ENCODE peak calls at places on chromosomes 13 and 19, in four cellular contexts. K is GM12878, N is HL-60, B is K562. L is an unnamed sample.

GRCh38 chr19:56476671-56477428 is at the start of gene ZNF667:
- DNase-seq in K (no peak), B (no peak), N (peak; percentile 74), L (no peak)

GRCh38 chr19:17762505-17763229 is 11.4 kb downstream of the FCHO1 start:
- DNase-seq in K (no peak), B (peak; percentile 90), N (peak; percentile 63), L (no peak)

GRCh38 chr19:41278478-41278877 is 14.3 kb downstream of the HNRNPUL1 start:
- DNase-seq in B (no peak), K (no peak), N (no peak), L (no peak)

GRCh38 chr13:74979703-74980102 is 502.3 kb downstream of the TBC1D4 start:
- DNase-seq in N (no peak), K (no peak), B (no peak), L (no peak)

GRCh38 chr13:70960841-70961443 is 852.7 kb upstream of the KLHL1 start:
- DNase-seq in K (peak; percentile 3), B (no peak), N (peak; percentile 32), L (no peak)

GRCh38 chr19:1277061-1277460 is 1.7 kb downstream of the FAM174C start:
- DNase-seq in K (no peak), B (no peak), N (no peak), L (no peak)

GRCh38 chr13:34546841-34547240 is 395.2 kb upstream of the NBEA start:
- DNase-seq in N (no peak), K (no peak), B (no peak), L (no peak)

GRCh38 chr19:11279505-11280236 is 16.3 kb upstream of the TSPAN16 start:
- DNase-seq in B (no peak), N (peak; percentile 85), K (peak; percentile 86), L (no peak)

GRCh38 chr19:10431254-10431942 is 11.1 kb downstream of the PDE4A start:
- DNase-seq in N (no peak), K (peak; percentile 61), B (peak; percentile 43), L (no peak)

GRCh38 chr13:85654227-85654626 is 145.0 kb downstream of the SLITRK6 start:
- DNase-seq in K (no peak), N (no peak), B (no peak), L (no peak)

GRCh38 chr19:3441089-3441985 is 39.0 kb downstream of the SMIM24 start:
- DNase-seq in B (no peak), K (no peak), N (no peak), L (no peak)

GRCh38 chr13:106151056-106151699 is 384.3 kb downstream of the EFNB2 start:
- DNase-seq in K (no peak), N (no peak), B (no peak), L (no peak)

GRCh38 chr19:31383553-31383952 is 34.3 kb upstream of the TSHZ3 start:
- DNase-seq in K (no peak), N (no peak), B (no peak), L (no peak)

GRCh38 chr19:4781851-4782250 is 9.7 kb upstream of the FEM1A start:
- DNase-seq in K (no peak), N (no peak), B (no peak), L (no peak)

GRCh38 chr13:48072304-48072703 is 22.6 kb downstream of the MED4 start:
- DNase-seq in N (no peak), K (no peak), B (no peak), L (no peak)

GRCh38 chr19:7550169-7550770 is 14.8 kb downstream of the PNPLA6 start:
- DNase-seq in K (no peak), N (no peak), B (no peak), L (no peak)

GRCh38 chr19:7549749-7550148 is 14.2 kb downstream of the PNPLA6 start:
- DNase-seq in K (no peak), B (no peak), N (no peak), L (no peak)

GRCh38 chr19:7552781-7553180 is 17.3 kb downstream of the PNPLA6 start:
- DNase-seq in B (no peak), K (no peak), N (no peak), L (peak; percentile 63)

GRCh38 chr19:7554565-7554964 is 19.0 kb downstream of the PNPLA6 start:
- DNase-seq in B (no peak), K (no peak), N (no peak), L (no peak)

DNA sequence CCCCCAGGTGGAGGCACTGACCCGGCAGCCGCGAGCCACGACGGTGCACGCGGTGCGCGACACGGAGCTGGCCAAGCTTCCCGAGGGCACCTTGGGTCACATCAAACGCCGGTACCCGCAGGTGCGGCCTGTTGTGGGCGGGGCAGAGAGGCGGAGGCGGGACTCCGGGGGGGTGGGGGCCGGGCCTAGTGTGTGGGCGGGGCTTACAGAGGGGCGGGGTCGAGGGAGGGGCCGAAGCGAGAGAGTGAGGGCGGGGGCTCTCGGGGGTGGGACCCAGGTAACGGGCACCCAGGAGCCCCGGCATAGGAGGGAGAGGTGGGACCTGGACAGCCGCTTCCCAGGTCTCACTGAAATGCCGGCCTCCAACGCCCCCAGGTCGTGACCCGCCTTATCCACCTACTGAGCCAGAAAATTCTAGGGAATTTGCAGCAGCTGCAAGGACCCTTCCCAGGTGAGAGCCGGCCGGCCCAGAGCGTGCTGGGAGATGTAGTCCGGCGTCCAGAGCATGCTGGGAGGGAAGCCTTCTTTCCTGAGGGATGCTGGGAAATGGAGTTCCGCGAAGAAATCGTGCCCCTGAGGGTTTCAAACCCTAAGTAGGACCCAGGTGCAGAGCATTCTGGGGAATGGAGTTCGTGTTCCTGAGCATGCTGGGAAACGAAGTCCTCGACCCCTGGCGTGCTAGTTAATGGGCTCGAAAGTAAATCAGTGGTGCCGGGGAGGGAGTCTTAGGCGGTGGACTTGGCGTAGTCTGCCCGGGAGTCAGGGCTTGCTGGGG is 15.7 kb downstream of the PNPLA6 start:
- DNase-seq in B (peak; percentile 92), K (no peak), N (no peak), L (no peak)
- TF ChIP-seq SPI1 in B (no peak), K (no peak), N (no peak), L (no peak)

DNA sequence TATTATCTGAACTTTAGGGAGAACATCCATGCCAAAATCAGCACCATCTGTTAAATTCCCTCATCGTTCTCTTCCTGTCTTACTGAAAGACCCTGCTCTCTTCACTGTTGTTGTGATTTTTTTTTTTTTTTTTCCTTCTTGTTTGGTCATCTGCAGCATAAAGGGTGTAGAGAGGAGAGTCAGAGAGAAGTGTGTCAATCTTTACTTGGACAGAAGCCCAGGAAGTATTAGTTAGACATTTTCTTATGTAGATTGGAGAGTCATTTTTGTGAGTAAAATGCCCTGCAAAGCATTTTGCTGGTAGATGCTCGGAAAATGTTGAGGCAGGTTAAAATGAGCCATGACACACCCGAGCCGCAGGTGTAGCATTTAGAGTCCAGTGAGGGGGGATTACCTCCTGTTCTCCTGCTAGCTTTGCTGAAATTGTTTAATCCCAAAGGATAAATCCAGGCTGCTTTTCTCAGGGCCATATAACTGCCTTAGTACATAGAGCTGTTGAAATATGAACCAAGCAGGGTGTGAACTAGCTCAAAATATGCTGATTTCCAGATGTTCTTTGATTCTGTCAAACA is 143.6 kb downstream of the DCT start:
- DNase-seq in K (no peak), N (no peak), B (no peak), L (no peak)
- TF ChIP-seq SPI1 in K (no peak), N (no peak), B (no peak), L (no peak)

GRCh38 chr19:43329989-43330388 is 23.5 kb upstream of the CD177 start:
- DNase-seq in B (no peak), N (no peak), K (no peak), L (no peak)
- TF ChIP-seq SPI1 in B (no peak), N (no peak), K (no peak), L (no peak)

GRCh38 chr19:37243206-37243632 is 25.2 kb downstream of the ZNF383 start:
- DNase-seq in B (no peak), N (no peak), K (no peak), L (no peak)
- TF ChIP-seq SPI1 in B (no peak), N (no peak), K (no peak), L (no peak)

GRCh38 chr19:48945817-48946216 is 8.9 kb upstream of the BAX start:
- DNase-seq in B (no peak), N (no peak), K (no peak), L (no peak)
- TF ChIP-seq SPI1 in B (no peak), N (no peak), K (no peak), L (no peak)